ENCODE peak calls at places on chromosomes 11 and 22, in four cellular contexts. T is mucosa of descending colon, Z is sigmoid colon, D is uterus. B is an unnamed sample. For H3K4me1, the result is how much of the 10 kb centered on the place peaks cover.

GRCh38 chr22:24525416-24526037 is 29.4 kb downstream of the GUCD1 start:
- DNase-seq in Z (peak), T (peak), D (peak), B (peak)

GRCh38 chr22:37525746-37526350 is 6.6 kb upstream of the CARD10 start:
- DNase-seq in T (no peak), D (no peak), Z (no peak), B (no peak)

GRCh38 chr11:111665779-111666178 is 63.5 kb downstream of the SIK2 start:
- DNase-seq in Z (no peak), T (peak), D (no peak), B (no peak)

GRCh38 chr22:27129266-27129665 is 471.9 kb downstream of the MIAT start:
- DNase-seq in Z (no peak), T (no peak), D (no peak), B (no peak)

GRCh38 chr11:693415-693831 is 1.6 kb downstream of the DEAF1 start:
- DNase-seq in Z (no peak), D (no peak), T (no peak), B (no peak)

GRCh38 chr22:50436134-50436830 is 38.6 kb downstream of the SBF1 start:
- DNase-seq in Z (no peak), D (no peak), T (no peak), B (peak)

GRCh38 chr11:121344824-121345223 is 52.3 kb downstream of the SC5D start:
- DNase-seq in T (no peak), Z (no peak), D (no peak), B (no peak)

GRCh38 chr11:110125632-110126031 is 32.4 kb downstream of the ZC3H12C start:
- DNase-seq in T (no peak), D (no peak), Z (no peak), B (no peak)

GRCh38 chr11:44755553-44756505 is 29.1 kb downstream of the TSPAN18 start:
- DNase-seq in D (peak), T (no peak), Z (peak), B (no peak)

GRCh38 chr11:63536669-63537292 is at the start of gene PLAAT4:
- DNase-seq in Z (peak), T (peak), D (peak), B (no peak)

GRCh38 chr11:6568191-6568918 is 35.1 kb downstream of the RRP8 start:
- DNase-seq in Z (peak), D (no peak), T (peak), B (no peak)

GRCh38 chr22:45490836-45491235 is 11.8 kb upstream of the FBLN1 start:
- DNase-seq in Z (no peak), D (no peak), T (no peak), B (no peak)

GRCh38 chr11:104784684-104785460 is 113.4 kb downstream of the CASP12 start:
- DNase-seq in Z (no peak), D (no peak), T (no peak), B (no peak)

GRCh38 chr11:75313457-75314272 is 37.8 kb downstream of the ARRB1 start:
- DNase-seq in T (no peak), D (peak), Z (peak), B (peak)

GRCh38 chr11:32034680-32035079 is 56.2 kb upstream of the RCN1 start:
- DNase-seq in D (no peak), T (no peak), Z (no peak), B (no peak)

GRCh38 chr11:34827239-34827638 is 88.9 kb downstream of the APIP start:
- DNase-seq in D (no peak), Z (no peak), T (no peak), B (no peak)

GRCh38 chr11:34653851-34654490 is 33.1 kb downstream of the EHF start:
- DNase-seq in T (no peak), Z (no peak), D (no peak), B (peak)

GRCh38 chr11:113446112-113446511 is 29.1 kb downstream of the DRD2 start:
- DNase-seq in T (no peak), Z (no peak), D (no peak), B (no peak)

GRCh38 chr11:1302041-1302460 is 7.4 kb downstream of the TOLLIP start:
- DNase-seq in T (no peak), Z (peak), D (no peak), B (no peak)

GRCh38 chr11:67267188-67268035 is 1.1 kb downstream of the GRK2 start:
- DNase-seq in Z (peak), D (peak), T (peak), B (peak)
- H3K4me1 ChIP-seq in Z (under half), D (under half), T (half or more), B (half or more)

GRCh38 chr22:44423556-44423955 is 74.5 kb downstream of the RTL6 start:
- DNase-seq in D (no peak), T (no peak), Z (peak), B (peak)
- H3K4me3 ChIP-seq in D (no peak), T (no peak), Z (no peak), B (no peak)

GRCh38 chr11:73645972-73646631 is at the start of gene PLEKHB1:
- DNase-seq in D (peak), Z (no peak), T (no peak), B (no peak)

GRCh38 chr11:73649206-73649605 is 2.8 kb downstream of the PLEKHB1 start:
- DNase-seq in T (no peak), Z (no peak), D (no peak), B (no peak)

GRCh38 chr11:73647459-73648100 is 1.2 kb downstream of the PLEKHB1 start:
- DNase-seq in D (peak), T (peak), Z (peak), B (peak)

GRCh38 chr11:73650400-73650799 is 4.0 kb downstream of the PLEKHB1 start:
- DNase-seq in D (no peak), Z (no peak), T (no peak), B (no peak)

DNA sequence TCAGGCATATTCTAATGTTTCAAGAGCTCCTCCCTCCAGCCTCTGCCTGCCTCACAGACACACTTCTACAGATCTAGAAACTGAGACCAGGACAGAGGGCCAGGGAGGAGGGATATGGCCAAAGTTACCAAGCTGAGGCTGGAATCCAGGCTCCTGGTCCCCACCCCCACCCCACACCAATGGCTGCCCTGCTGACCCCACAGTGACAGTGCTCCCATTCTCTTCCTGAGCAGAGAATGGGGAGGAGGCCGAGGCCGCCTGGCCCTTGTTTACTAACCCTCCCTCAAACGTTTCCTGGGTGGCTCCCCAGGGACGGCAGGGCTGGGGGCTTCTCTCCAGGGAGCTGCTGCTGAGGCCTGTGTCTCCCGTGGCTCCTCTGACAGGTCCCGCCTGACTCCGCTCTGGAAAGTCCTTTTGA is 2.3 kb downstream of the PLEKHB1 start:
- DNase-seq in Z (no peak), D (no peak), T (no peak), B (no peak)
- H3K4me1 ChIP-seq in Z (under half), D (under half), T (under half), B (under half)

GRCh38 chr22:20857247-20857643 is 1.4 kb downstream of the PI4KA start:
- DNase-seq in D (no peak), Z (no peak), T (no peak), B (no peak)
- H3K4me3 ChIP-seq in D (peak), Z (peak), T (no peak), B (peak)

DNA sequence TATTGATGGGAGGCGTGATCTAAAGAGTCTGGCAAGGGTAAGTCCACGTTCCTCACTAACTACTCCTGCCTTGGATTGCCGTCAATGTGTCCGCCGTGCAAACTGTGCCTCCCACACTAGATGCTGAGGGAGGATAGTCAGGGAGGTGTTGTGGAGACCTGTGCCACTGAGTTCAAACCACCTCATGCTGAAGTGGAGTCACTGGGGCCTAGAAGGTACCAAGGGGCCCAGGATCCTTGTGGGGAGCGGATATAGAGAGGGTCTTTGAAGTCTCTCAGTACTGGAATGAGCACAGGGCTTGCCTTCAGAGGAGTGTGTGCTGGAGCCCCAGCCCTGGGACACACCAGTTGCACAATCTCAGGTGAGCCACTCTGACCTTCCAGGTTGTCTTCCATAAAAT is 27.1 kb upstream of the TMPRSS4 start:
- DNase-seq in T (no peak), D (no peak), Z (no peak), B (no peak)
- H3K4me1 ChIP-seq in T (under half), D (under half), Z (under half), B (under half)

DNA sequence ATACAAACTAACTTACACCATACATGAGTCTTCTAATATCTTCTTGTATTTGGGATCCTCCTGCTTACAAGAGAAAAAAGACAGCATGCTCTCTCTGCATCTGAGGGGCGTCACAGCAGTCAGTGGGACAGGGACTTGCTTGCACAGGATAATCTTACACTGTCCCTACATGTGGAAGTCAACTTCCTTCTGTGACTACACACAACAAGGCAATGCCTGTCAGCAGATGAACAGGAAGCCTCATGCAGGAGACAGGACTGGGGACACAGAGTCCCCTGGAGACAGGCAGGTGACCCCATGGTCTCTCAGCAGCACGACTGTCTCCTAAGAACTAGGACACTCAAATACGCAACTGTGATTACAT is 54.8 kb downstream of the PACSIN2 start:
- DNase-seq in T (no peak), Z (no peak), D (no peak), B (no peak)
- H3K4me3 ChIP-seq in T (no peak), Z (peak), D (peak), B (peak)

B was measured in lower lobe of right lung.